ENCODE peak calls at places on chromosomes 13 and 19, in five cellular contexts. I, J, C, B and Y are unnamed samples.

GRCh38 chr19:38617764-38618589 is at the start of gene MAP4K1:
- DNase-seq in I (peak; percentile 77), J (peak; percentile 44), C (peak; percentile 86), B (peak; percentile 99), Y (no peak)

GRCh38 chr19:13843104-13843921 is 33.6 kb upstream of the NANOS3 start:
- DNase-seq in I (peak; percentile 92), J (no peak), C (no peak), B (no peak), Y (peak; percentile 95)

GRCh38 chr13:21033224-21033855 is 28.0 kb downstream of the LATS2 start:
- DNase-seq in I (no peak), J (no peak), C (no peak), B (no peak), Y (no peak)

GRCh38 chr13:41019027-41019487 is at the start of gene ELF1:
- DNase-seq in I (no peak), J (peak; percentile 50), C (peak; percentile 60), B (peak; percentile 95), Y (no peak)

GRCh38 chr19:30318261-30318660 is 53.9 kb upstream of the ZNF536 start:
- DNase-seq in I (no peak), J (no peak), C (no peak), B (no peak), Y (no peak)

GRCh38 chr19:51107406-51108065 is 673 bp downstream of the CTU1 start:
- DNase-seq in I (peak; percentile 75), J (no peak), C (no peak), B (peak; percentile 29), Y (no peak)

GRCh38 chr13:114009590-114010400 is 35.9 kb upstream of the C13orf46 start:
- DNase-seq in I (peak; percentile 62), J (no peak), C (no peak), B (no peak), Y (peak; percentile 53)

GRCh38 chr13:48730971-48731658 is 77.4 kb downstream of the CYSLTR2 start:
- DNase-seq in I (no peak), J (no peak), C (no peak), B (no peak), Y (no peak)

GRCh38 chr13:109783447-109783814 is 3.0 kb downstream of the IRS2 start:
- DNase-seq in I (no peak), J (no peak), C (peak; percentile 50), B (no peak), Y (no peak)

GRCh38 chr13:79395881-79396280 is 10.2 kb downstream of the RBM26 start:
- DNase-seq in I (no peak), J (no peak), C (no peak), B (no peak), Y (no peak)

GRCh38 chr13:100022798-100023197 is 41.2 kb downstream of the ZIC2 start:
- DNase-seq in I (no peak), J (no peak), C (no peak), B (no peak), Y (no peak)

GRCh38 chr19:6723108-6723618 is 2.7 kb upstream of the C3 start:
- DNase-seq in I (peak; percentile 72), J (no peak), C (no peak), B (no peak), Y (no peak)

GRCh38 chr13:25116044-25116443 is 20.1 kb downstream of the PABPC3 start:
- DNase-seq in I (no peak), J (no peak), C (no peak), B (no peak), Y (no peak)

GRCh38 chr19:48967346-48968178 is 2.5 kb downstream of the FTL start:
- DNase-seq in I (no peak), J (no peak), C (no peak), B (no peak), Y (no peak)

GRCh38 chr13:76663941-76664340 is 222.3 kb downstream of the KCTD12 start:
- DNase-seq in I (no peak), J (no peak), C (no peak), B (no peak), Y (no peak)

GRCh38 chr19:2603320-2603719 is 99.2 kb downstream of the GNG7 start:
- DNase-seq in I (peak; percentile 77), J (no peak), C (no peak), B (no peak), Y (no peak)

GRCh38 chr13:59746291-59746962 is 417.3 kb downstream of the DIAPH3 start:
- DNase-seq in I (no peak), J (no peak), C (no peak), B (no peak), Y (no peak)

GRCh38 chr19:14072535-14073231 is at the start of gene MISP3:
- DNase-seq in I (no peak), J (no peak), C (no peak), B (peak; percentile 49), Y (no peak)

GRCh38 chr13:48858523-48858922 is 117.2 kb upstream of the FNDC3A start:
- DNase-seq in I (no peak), J (no peak), C (no peak), B (no peak), Y (no peak)

GRCh38 chr19:40805258-40805868 is 6.4 kb downstream of the EGLN2 start:
- DNase-seq in I (no peak), J (peak; percentile 43), C (peak; percentile 73), B (no peak), Y (no peak)

GRCh38 chr13:93945621-93946020 is 533.9 kb downstream of the DCT start:
- DNase-seq in I (no peak), J (no peak), C (no peak), B (no peak), Y (no peak)

GRCh38 chr13:77022341-77022740 is 4.6 kb downstream of the FBXL3 start:
- DNase-seq in I (no peak), J (no peak), C (no peak), B (no peak), Y (no peak)

GRCh38 chr13:39012608-39013007 is 22.0 kb upstream of the STOML3 start:
- DNase-seq in I (no peak), J (no peak), C (no peak), B (no peak), Y (no peak)

GRCh38 chr19:18765224-18765623 is 25.9 kb downstream of the COMP start:
- DNase-seq in I (no peak), J (no peak), C (no peak), B (peak; percentile 34), Y (no peak)

GRCh38 chr13:90105881-90106496 is 1241.5 kb upstream of the MIR17HG start:
- DNase-seq in I (no peak), J (no peak), C (no peak), B (no peak), Y (no peak)

GRCh38 chr13:57286511-57287098 is 119.6 kb downstream of the PRR20E start:
- DNase-seq in I (no peak), J (no peak), C (no peak), B (no peak), Y (no peak)

GRCh38 chr19:58555920-58556632 is 1.2 kb upstream of the CHMP2A start:
- DNase-seq in I (peak; percentile 70), J (no peak), C (no peak), B (no peak), Y (no peak)

GRCh38 chr13:40777166-40777956 is 6.4 kb upstream of the MRPS31 start:
- DNase-seq in I (no peak), J (no peak), C (peak; percentile 66), B (peak; percentile 86), Y (no peak)

GRCh38 chr19:17873661-17874422 is 2.1 kb downstream of the SLC5A5 start:
- DNase-seq in I (no peak), J (peak; percentile 45), C (peak; percentile 75), B (peak; percentile 78), Y (no peak)

GRCh38 chr13:42835012-42835411 is 53.6 kb downstream of the FAM216B start:
- DNase-seq in I (no peak), J (no peak), C (no peak), B (no peak), Y (no peak)

GRCh38 chr19:36215276-36216171 is 618 bp downstream of the ZNF146 start:
- DNase-seq in I (no peak), J (no peak), C (no peak), B (peak; percentile 48), Y (no peak)

GRCh38 chr19:14150041-14150769 is 13.8 kb upstream of the ASF1B start:
- DNase-seq in I (no peak), J (no peak), C (peak; percentile 62), B (no peak), Y (no peak)

GRCh38 chr19:27872370-27872769 is 1340.6 kb downstream of the UQCRFS1 start:
- DNase-seq in I (no peak), J (no peak), C (no peak), B (no peak), Y (no peak)

GRCh38 chr19:27881213-27881612 is 1331.7 kb downstream of the UQCRFS1 start:
- DNase-seq in I (no peak), J (no peak), C (no peak), B (no peak), Y (no peak)

DNA sequence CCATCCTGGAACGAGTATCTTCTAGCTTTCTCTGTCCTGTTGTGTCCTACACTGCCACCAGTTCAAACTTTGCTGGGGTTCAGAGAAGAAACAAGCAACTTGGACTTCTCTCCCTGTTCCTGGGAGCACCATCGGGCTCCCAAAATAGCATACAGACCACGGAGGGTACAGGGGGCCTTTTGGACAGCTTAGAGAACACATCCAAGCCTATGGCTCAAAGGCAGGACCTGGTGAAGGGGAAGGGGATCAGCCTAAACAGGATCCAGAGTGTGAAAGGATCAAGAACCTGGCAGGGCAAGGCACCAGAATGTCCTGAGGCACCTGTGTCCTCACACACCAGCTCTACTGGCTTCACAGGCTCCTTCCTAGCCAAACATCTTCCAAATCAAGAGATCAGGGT is 1336.5 kb downstream of the UQCRFS1 start:
- DNase-seq in I (no peak), J (no peak), C (no peak), B (no peak), Y (no peak)
- H3K9me3 ChIP-seq in I (no peaks in the 10 kb centered on the region), J (no peaks in the 10 kb centered on the region), C (peaks cover 9% of the 10 kb centered on the region), B (no peaks in the 10 kb centered on the region), Y (no peaks in the 10 kb centered on the region)

DNA sequence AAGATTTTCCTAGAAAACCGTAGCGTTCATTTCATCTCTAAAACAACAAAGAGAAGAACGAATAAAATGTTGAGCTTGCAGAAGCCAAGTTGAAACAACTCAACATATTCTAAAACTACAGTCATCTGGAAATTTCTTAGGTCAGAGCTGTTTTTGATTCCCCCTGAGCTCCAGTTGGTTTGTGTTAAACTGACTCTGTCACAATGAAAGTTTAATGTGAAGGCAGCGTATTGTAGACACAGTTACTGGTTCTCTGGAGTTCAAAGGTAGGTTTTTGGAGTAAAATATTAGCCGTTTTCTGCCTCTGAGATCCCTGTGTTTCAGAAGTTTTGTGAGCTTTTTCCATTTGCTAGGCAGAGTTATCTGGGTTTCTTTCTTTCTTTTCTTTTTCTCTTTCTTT is 2.2 kb downstream of the ARHGEF7 start:
- DNase-seq in I (no peak), J (no peak), C (no peak), B (no peak), Y (no peak)
- H3K4me3 ChIP-seq in I (no peak overlapping the region), J (no peak overlapping the region), C (no peak overlapping the region), B (no peak overlapping the region), Y (no peak overlapping the region)

GRCh38 chr13:44132710-44133109 is 240.9 kb upstream of the SERP2 start:
- DNase-seq in I (peak; percentile 67), J (no peak), C (no peak), B (no peak), Y (no peak)
- H3K9me3 ChIP-seq in I (no peaks in the 10 kb centered on the region), J (no peaks in the 10 kb centered on the region), C (no peaks in the 10 kb centered on the region), B (no peaks in the 10 kb centered on the region), Y (no peaks in the 10 kb centered on the region)

DNA sequence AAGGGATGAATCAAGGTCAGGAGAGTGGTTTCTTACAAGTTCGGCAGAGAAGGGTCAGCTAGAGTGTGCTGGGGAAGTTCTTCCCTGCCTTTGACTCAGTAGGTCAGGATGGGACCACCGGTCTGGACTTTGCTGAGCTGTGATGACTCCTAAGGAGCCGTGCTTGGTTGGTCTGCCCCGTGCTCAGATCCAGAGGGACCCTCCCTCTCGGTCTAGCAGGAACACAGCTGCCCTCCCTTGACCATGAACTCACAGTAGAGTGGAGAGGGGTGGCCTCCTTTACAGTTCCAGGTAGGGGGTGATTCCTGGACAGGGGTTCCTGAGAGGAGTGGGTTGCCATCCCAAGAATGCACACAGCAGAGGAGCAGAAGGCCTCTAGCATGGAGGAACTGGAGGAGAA is 4.3 kb downstream of the RPS19 start:
- DNase-seq in I (no peak), J (no peak), C (no peak), B (no peak), Y (no peak)
- H3K4me3 ChIP-seq in I (no peak overlapping the region), J (no peak overlapping the region), C (no peak overlapping the region), B (peak overlapping the region; percentile 45), Y (no peak overlapping the region)